ENCODE peak calls at places on chromosomes 2 and 18, in ten cellular contexts. One of them, this sample, is unnamed.

GRCh38 chr2:120223034-120223912 is at the start of gene TMEM185B:
- DNase-seq in tibial nerve: peak
- DNase-seq in naive thymus-derived CD4-positive, alpha-beta T cell: peak
- DNase-seq in HepG2: peak
- DNase-seq in ascending aorta: peak
- DNase-seq in fibroblast of lung: peak
- DNase-seq in WERI-Rb-1: peak
- DNase-seq in lower lobe of right lung: peak
- DNase-seq in gastrocnemius medialis: peak
- DNase-seq in foreskin keratinocyte: peak
- DNase-seq in this sample: no peak

GRCh38 chr2:64605991-64606494 is 47.7 kb downstream of the SERTAD2 start:
- DNase-seq in tibial nerve: no peak
- DNase-seq in lower lobe of right lung: no peak
- DNase-seq in fibroblast of lung: no peak
- DNase-seq in HepG2: no peak
- DNase-seq in naive thymus-derived CD4-positive, alpha-beta T cell: no peak
- DNase-seq in ascending aorta: no peak
- DNase-seq in foreskin keratinocyte: no peak
- DNase-seq in gastrocnemius medialis: no peak
- DNase-seq in WERI-Rb-1: no peak
- DNase-seq in this sample: no peak

GRCh38 chr18:41828137-41828536 is 126.9 kb upstream of the PIK3C3 start:
- DNase-seq in HepG2: no peak
- DNase-seq in tibial nerve: no peak
- DNase-seq in foreskin keratinocyte: no peak
- DNase-seq in lower lobe of right lung: no peak
- DNase-seq in ascending aorta: no peak
- DNase-seq in WERI-Rb-1: no peak
- DNase-seq in naive thymus-derived CD4-positive, alpha-beta T cell: no peak
- DNase-seq in fibroblast of lung: no peak
- DNase-seq in gastrocnemius medialis: no peak
- DNase-seq in this sample: no peak

GRCh38 chr2:131105950-131106801 is 1.0 kb downstream of the PLEKHB2 start:
- DNase-seq in foreskin keratinocyte: peak
- DNase-seq in fibroblast of lung: peak
- DNase-seq in naive thymus-derived CD4-positive, alpha-beta T cell: no peak
- DNase-seq in ascending aorta: no peak
- DNase-seq in WERI-Rb-1: no peak
- DNase-seq in lower lobe of right lung: peak
- DNase-seq in HepG2: peak
- DNase-seq in gastrocnemius medialis: peak
- DNase-seq in tibial nerve: no peak
- DNase-seq in this sample: peak

GRCh38 chr2:160061533-160062282 is 707 bp downstream of the PLA2R1 start:
- DNase-seq in tibial nerve: no peak
- DNase-seq in foreskin keratinocyte: no peak
- DNase-seq in HepG2: no peak
- DNase-seq in lower lobe of right lung: peak
- DNase-seq in fibroblast of lung: no peak
- DNase-seq in naive thymus-derived CD4-positive, alpha-beta T cell: no peak
- DNase-seq in gastrocnemius medialis: no peak
- DNase-seq in ascending aorta: no peak
- DNase-seq in WERI-Rb-1: no peak
- DNase-seq in this sample: no peak

GRCh38 chr18:70256994-70257393 is 31.9 kb upstream of the SOCS6 start:
- DNase-seq in gastrocnemius medialis: peak
- DNase-seq in tibial nerve: no peak
- DNase-seq in naive thymus-derived CD4-positive, alpha-beta T cell: no peak
- DNase-seq in foreskin keratinocyte: no peak
- DNase-seq in HepG2: no peak
- DNase-seq in ascending aorta: no peak
- DNase-seq in WERI-Rb-1: no peak
- DNase-seq in lower lobe of right lung: no peak
- DNase-seq in fibroblast of lung: no peak
- DNase-seq in this sample: no peak

GRCh38 chr2:96154506-96155380 is 9.5 kb upstream of the DUSP2 start:
- DNase-seq in gastrocnemius medialis: no peak
- DNase-seq in fibroblast of lung: no peak
- DNase-seq in lower lobe of right lung: peak
- DNase-seq in WERI-Rb-1: peak
- DNase-seq in ascending aorta: no peak
- DNase-seq in tibial nerve: no peak
- DNase-seq in foreskin keratinocyte: no peak
- DNase-seq in naive thymus-derived CD4-positive, alpha-beta T cell: no peak
- DNase-seq in HepG2: no peak
- DNase-seq in this sample: no peak

GRCh38 chr2:85589982-85590791 is 5.4 kb upstream of the RNF181 start:
- DNase-seq in HepG2: peak
- DNase-seq in naive thymus-derived CD4-positive, alpha-beta T cell: no peak
- DNase-seq in fibroblast of lung: peak
- DNase-seq in lower lobe of right lung: peak
- DNase-seq in tibial nerve: no peak
- DNase-seq in WERI-Rb-1: no peak
- DNase-seq in gastrocnemius medialis: no peak
- DNase-seq in foreskin keratinocyte: peak
- DNase-seq in ascending aorta: no peak
- DNase-seq in this sample: no peak

GRCh38 chr2:204611017-204611631 is 65.8 kb downstream of the PARD3B start:
- DNase-seq in fibroblast of lung: no peak
- DNase-seq in WERI-Rb-1: no peak
- DNase-seq in lower lobe of right lung: no peak
- DNase-seq in foreskin keratinocyte: no peak
- DNase-seq in tibial nerve: no peak
- DNase-seq in naive thymus-derived CD4-positive, alpha-beta T cell: no peak
- DNase-seq in gastrocnemius medialis: no peak
- DNase-seq in HepG2: peak
- DNase-seq in ascending aorta: no peak
- DNase-seq in this sample: no peak

GRCh38 chr2:52222128-52222527 is 1190.2 kb upstream of the NRXN1 start:
- DNase-seq in tibial nerve: no peak
- DNase-seq in ascending aorta: no peak
- DNase-seq in HepG2: no peak
- DNase-seq in fibroblast of lung: peak
- DNase-seq in lower lobe of right lung: no peak
- DNase-seq in WERI-Rb-1: no peak
- DNase-seq in gastrocnemius medialis: no peak
- DNase-seq in naive thymus-derived CD4-positive, alpha-beta T cell: no peak
- DNase-seq in foreskin keratinocyte: peak
- DNase-seq in this sample: no peak

GRCh38 chr18:29188760-29189159 is 1011.8 kb upstream of the CDH2 start:
- DNase-seq in fibroblast of lung: no peak
- DNase-seq in ascending aorta: no peak
- DNase-seq in foreskin keratinocyte: peak
- DNase-seq in HepG2: no peak
- DNase-seq in WERI-Rb-1: no peak
- DNase-seq in tibial nerve: no peak
- DNase-seq in naive thymus-derived CD4-positive, alpha-beta T cell: no peak
- DNase-seq in lower lobe of right lung: no peak
- DNase-seq in gastrocnemius medialis: no peak
- DNase-seq in this sample: no peak

GRCh38 chr2:16507655-16508054 is 158.0 kb downstream of the CYRIA start:
- DNase-seq in lower lobe of right lung: no peak
- DNase-seq in naive thymus-derived CD4-positive, alpha-beta T cell: no peak
- DNase-seq in ascending aorta: no peak
- DNase-seq in fibroblast of lung: no peak
- DNase-seq in WERI-Rb-1: peak
- DNase-seq in gastrocnemius medialis: no peak
- DNase-seq in foreskin keratinocyte: no peak
- DNase-seq in tibial nerve: no peak
- DNase-seq in HepG2: no peak
- DNase-seq in this sample: no peak

GRCh38 chr2:96835830-96836229 is 8.0 kb downstream of the ANKRD23 start:
- DNase-seq in ascending aorta: no peak
- DNase-seq in lower lobe of right lung: no peak
- DNase-seq in HepG2: no peak
- DNase-seq in gastrocnemius medialis: no peak
- DNase-seq in fibroblast of lung: no peak
- DNase-seq in tibial nerve: no peak
- DNase-seq in naive thymus-derived CD4-positive, alpha-beta T cell: no peak
- DNase-seq in foreskin keratinocyte: no peak
- DNase-seq in WERI-Rb-1: no peak
- DNase-seq in this sample: no peak

GRCh38 chr2:18934886-18935285 is 345.5 kb upstream of the NT5C1B start:
- DNase-seq in ascending aorta: no peak
- DNase-seq in lower lobe of right lung: no peak
- DNase-seq in gastrocnemius medialis: no peak
- DNase-seq in foreskin keratinocyte: no peak
- DNase-seq in tibial nerve: no peak
- DNase-seq in naive thymus-derived CD4-positive, alpha-beta T cell: no peak
- DNase-seq in WERI-Rb-1: no peak
- DNase-seq in HepG2: no peak
- DNase-seq in fibroblast of lung: no peak
- DNase-seq in this sample: no peak

GRCh38 chr2:128359841-128360240 is 41.2 kb upstream of the HS6ST1 start:
- DNase-seq in tibial nerve: no peak
- DNase-seq in naive thymus-derived CD4-positive, alpha-beta T cell: no peak
- DNase-seq in lower lobe of right lung: no peak
- DNase-seq in ascending aorta: no peak
- DNase-seq in fibroblast of lung: no peak
- DNase-seq in HepG2: no peak
- DNase-seq in WERI-Rb-1: no peak
- DNase-seq in foreskin keratinocyte: no peak
- DNase-seq in gastrocnemius medialis: no peak
- DNase-seq in this sample: no peak

GRCh38 chr2:146940016-146940685 is 904.7 kb upstream of the ACVR2A start:
- DNase-seq in lower lobe of right lung: no peak
- DNase-seq in naive thymus-derived CD4-positive, alpha-beta T cell: no peak
- DNase-seq in fibroblast of lung: peak
- DNase-seq in tibial nerve: no peak
- DNase-seq in gastrocnemius medialis: no peak
- DNase-seq in HepG2: no peak
- DNase-seq in foreskin keratinocyte: no peak
- DNase-seq in WERI-Rb-1: no peak
- DNase-seq in ascending aorta: no peak
- DNase-seq in this sample: no peak

DNA sequence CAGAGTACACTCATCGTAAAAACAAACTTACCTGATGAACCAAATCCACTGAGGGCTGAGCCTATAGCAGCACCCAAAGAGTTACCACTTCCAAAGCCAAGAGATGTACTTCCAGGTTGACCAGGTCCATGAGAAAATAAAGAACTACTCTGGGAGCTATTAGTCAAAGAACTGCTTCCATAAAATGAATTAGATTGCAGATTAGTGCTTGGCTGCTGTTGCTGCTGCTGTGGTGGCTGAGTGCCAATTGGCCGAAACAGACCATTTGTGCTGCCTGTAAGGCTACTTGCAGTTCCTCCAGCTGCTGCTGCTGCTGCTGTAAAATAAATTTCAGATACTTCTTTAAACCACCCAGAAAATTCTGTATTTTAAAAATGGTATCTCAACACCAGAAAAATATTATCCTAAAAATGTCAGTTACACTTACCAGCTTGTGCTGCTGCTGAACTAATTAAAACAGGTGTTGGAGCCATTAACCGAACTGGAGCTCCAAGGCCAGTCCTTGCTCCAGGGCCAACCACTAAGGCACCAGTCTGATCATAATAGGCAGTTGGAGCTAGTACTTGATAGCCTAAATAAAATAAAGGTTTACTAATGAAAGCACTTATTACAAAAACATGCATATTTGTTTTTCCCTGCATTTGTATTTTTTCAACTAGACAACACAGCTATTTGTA is 58.1 kb upstream of the SDC1 start:
- DNase-seq in fibroblast of lung: peak
- DNase-seq in naive thymus-derived CD4-positive, alpha-beta T cell: no peak
- DNase-seq in ascending aorta: no peak
- DNase-seq in HepG2: no peak
- DNase-seq in tibial nerve: no peak
- DNase-seq in WERI-Rb-1: no peak
- DNase-seq in foreskin keratinocyte: no peak
- DNase-seq in lower lobe of right lung: no peak
- DNase-seq in gastrocnemius medialis: no peak
- DNase-seq in this sample: no peak
- H3K27ac ChIP-seq in fibroblast of lung: no peak
- H3K27ac ChIP-seq in naive thymus-derived CD4-positive, alpha-beta T cell: no peak
- H3K27ac ChIP-seq in ascending aorta: no peak
- H3K27ac ChIP-seq in HepG2: no peak
- H3K27ac ChIP-seq in tibial nerve: no peak
- H3K27ac ChIP-seq in WERI-Rb-1: no peak
- H3K27ac ChIP-seq in foreskin keratinocyte: no peak
- H3K27ac ChIP-seq in lower lobe of right lung: no peak
- H3K27ac ChIP-seq in gastrocnemius medialis: no peak
- H3K27ac ChIP-seq in this sample: no peak

GRCh38 chr2:215419113-215419512 is 16.8 kb downstream of the FN1 start:
- DNase-seq in ascending aorta: no peak
- DNase-seq in gastrocnemius medialis: no peak
- DNase-seq in naive thymus-derived CD4-positive, alpha-beta T cell: no peak
- DNase-seq in lower lobe of right lung: no peak
- DNase-seq in tibial nerve: no peak
- DNase-seq in fibroblast of lung: no peak
- DNase-seq in foreskin keratinocyte: no peak
- DNase-seq in HepG2: no peak
- DNase-seq in WERI-Rb-1: no peak
- DNase-seq in this sample: no peak
- H3K27ac ChIP-seq in ascending aorta: peak
- H3K27ac ChIP-seq in gastrocnemius medialis: no peak
- H3K27ac ChIP-seq in naive thymus-derived CD4-positive, alpha-beta T cell: no peak
- H3K27ac ChIP-seq in lower lobe of right lung: no peak
- H3K27ac ChIP-seq in tibial nerve: no peak
- H3K27ac ChIP-seq in fibroblast of lung: no peak
- H3K27ac ChIP-seq in foreskin keratinocyte: no peak
- H3K27ac ChIP-seq in HepG2: peak
- H3K27ac ChIP-seq in WERI-Rb-1: no peak
- H3K27ac ChIP-seq in this sample: no peak

GRCh38 chr18:56650944-56651770 is at the start of gene WDR7:
- DNase-seq in ascending aorta: peak
- DNase-seq in foreskin keratinocyte: peak
- DNase-seq in naive thymus-derived CD4-positive, alpha-beta T cell: peak
- DNase-seq in WERI-Rb-1: peak
- DNase-seq in lower lobe of right lung: peak
- DNase-seq in tibial nerve: peak
- DNase-seq in HepG2: peak
- DNase-seq in gastrocnemius medialis: peak
- DNase-seq in fibroblast of lung: peak
- DNase-seq in this sample: peak
- H3K27ac ChIP-seq in ascending aorta: peak
- H3K27ac ChIP-seq in foreskin keratinocyte: no peak
- H3K27ac ChIP-seq in naive thymus-derived CD4-positive, alpha-beta T cell: peak
- H3K27ac ChIP-seq in WERI-Rb-1: peak
- H3K27ac ChIP-seq in lower lobe of right lung: peak
- H3K27ac ChIP-seq in tibial nerve: peak
- H3K27ac ChIP-seq in HepG2: peak
- H3K27ac ChIP-seq in gastrocnemius medialis: peak
- H3K27ac ChIP-seq in fibroblast of lung: peak
- H3K27ac ChIP-seq in this sample: peak

DNA sequence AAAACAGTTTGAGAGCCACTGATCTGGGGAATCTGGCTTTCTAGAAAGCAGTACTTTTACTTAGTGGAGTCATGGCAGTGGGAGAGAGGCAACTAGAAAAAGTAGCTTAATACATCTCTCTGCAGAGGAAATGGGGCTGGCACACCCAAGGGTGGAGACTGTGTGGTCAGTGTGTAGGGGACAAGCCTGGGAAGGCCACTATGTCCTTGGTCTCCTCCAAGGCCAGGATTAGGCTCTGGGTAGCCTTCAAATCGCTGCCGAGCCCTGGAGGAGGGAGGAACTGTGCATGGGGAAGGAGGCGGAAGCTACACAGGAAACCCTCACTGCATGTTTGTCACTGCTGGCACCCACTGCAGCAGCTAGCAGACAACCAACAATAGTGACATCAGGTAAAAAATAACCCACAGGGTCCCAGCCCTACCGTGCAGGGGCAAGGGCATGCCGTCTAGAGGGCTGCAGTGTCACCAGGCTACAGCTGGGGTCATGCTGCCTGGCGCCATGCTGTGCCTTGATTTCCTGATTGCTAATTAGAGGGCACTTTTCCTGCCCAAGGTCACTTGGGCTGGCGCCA is 34.8 kb downstream of the LBH start:
- DNase-seq in HepG2: no peak
- DNase-seq in ascending aorta: no peak
- DNase-seq in gastrocnemius medialis: no peak
- DNase-seq in foreskin keratinocyte: no peak
- DNase-seq in tibial nerve: no peak
- DNase-seq in lower lobe of right lung: no peak
- DNase-seq in naive thymus-derived CD4-positive, alpha-beta T cell: peak
- DNase-seq in fibroblast of lung: no peak
- DNase-seq in WERI-Rb-1: no peak
- DNase-seq in this sample: no peak
- H3K27ac ChIP-seq in HepG2: no peak
- H3K27ac ChIP-seq in ascending aorta: peak
- H3K27ac ChIP-seq in gastrocnemius medialis: no peak
- H3K27ac ChIP-seq in foreskin keratinocyte: no peak
- H3K27ac ChIP-seq in tibial nerve: peak
- H3K27ac ChIP-seq in lower lobe of right lung: peak
- H3K27ac ChIP-seq in naive thymus-derived CD4-positive, alpha-beta T cell: peak
- H3K27ac ChIP-seq in fibroblast of lung: no peak
- H3K27ac ChIP-seq in WERI-Rb-1: no peak
- H3K27ac ChIP-seq in this sample: no peak